ENCODE peak calls at places on chromosomes 3 and 15, in ten cellular contexts. W is pancreas, R is fibroblast of lung, S is right atrium auricular region, Z is tibial artery, A is uterus, I is psoas muscle, M is IMR-90, G is AG04449, Q is brain microvascular endothelial cell. L is an unnamed sample.

GRCh38 chr3:115436767-115437301 is 186.5 kb upstream of the GAP43 start:
- DNase-seq in I (peak), W (no peak), A (no peak), Q (peak), G (peak), S (no peak), M (peak), R (peak), Z (no peak), L (peak)

GRCh38 chr3:24128195-24129005 is 183.3 kb downstream of the NR1D2 start:
- DNase-seq in S (no peak), M (peak), I (no peak), R (peak), W (no peak), A (peak), Q (no peak), G (no peak), Z (no peak), L (peak)

GRCh38 chr15:60757831-60758570 is 279.1 kb upstream of the ICE2 start:
- DNase-seq in M (no peak), W (peak), R (no peak), S (no peak), Q (no peak), A (peak), G (no peak), Z (no peak), I (no peak), L (no peak)

GRCh38 chr15:39589815-39590644 is 9.2 kb downstream of the THBS1 start:
- DNase-seq in W (no peak), A (no peak), S (no peak), M (peak), R (no peak), Z (no peak), Q (no peak), G (peak), I (no peak), L (no peak)

GRCh38 chr15:80660114-80660513 is 35.0 kb upstream of the ABHD17C start:
- DNase-seq in M (peak), W (peak), S (no peak), R (peak), I (no peak), Z (no peak), Q (peak), A (no peak), G (no peak), L (no peak)

GRCh38 chr3:122668930-122669730 is 11.5 kb upstream of the PARP14 start:
- DNase-seq in Q (peak), S (no peak), A (no peak), G (peak), M (peak), W (no peak), R (peak), Z (no peak), I (no peak), L (peak)

GRCh38 chr3:177371903-177372302 is 174.6 kb upstream of the TBL1XR1 start:
- DNase-seq in S (no peak), Q (no peak), I (no peak), G (no peak), M (no peak), A (no peak), R (no peak), Z (no peak), W (no peak), L (no peak)

GRCh38 chr15:69748700-69749099 is 296.1 kb downstream of the RPLP1 start:
- DNase-seq in I (no peak), R (no peak), S (no peak), W (no peak), A (no peak), Z (no peak), Q (no peak), M (no peak), G (no peak), L (no peak)

GRCh38 chr3:64321747-64322146 is 96.5 kb upstream of the PRICKLE2 start:
- DNase-seq in M (peak), W (no peak), R (peak), G (no peak), Q (peak), A (no peak), Z (no peak), S (no peak), I (no peak), L (peak)

GRCh38 chr15:73697033-73697467 is 12.9 kb downstream of the CD276 start:
- DNase-seq in G (peak), M (peak), A (peak), Z (peak), Q (peak), S (peak), I (peak), W (peak), R (peak), L (peak)

GRCh38 chr3:109188726-109189125 is 52.2 kb downstream of the C3orf85 start:
- DNase-seq in G (no peak), Q (no peak), S (no peak), I (no peak), Z (no peak), W (no peak), A (no peak), R (no peak), M (no peak), L (no peak)

GRCh38 chr15:70051948-70052633 is 45.6 kb downstream of the TLE3 start:
- DNase-seq in I (no peak), G (no peak), S (no peak), M (no peak), Q (no peak), W (no peak), R (no peak), Z (peak), A (peak), L (no peak)

GRCh38 chr3:58004972-58005371 is 3.2 kb upstream of the FLNB start:
- DNase-seq in R (peak), M (peak), S (no peak), Q (peak), W (no peak), G (peak), A (no peak), Z (no peak), I (no peak), L (no peak)

GRCh38 chr3:61073532-61073931 is 177.7 kb downstream of the FHIT start:
- DNase-seq in I (no peak), W (no peak), M (no peak), S (no peak), G (no peak), A (no peak), R (no peak), Z (no peak), Q (no peak), L (no peak)

GRCh38 chr3:57079221-57079831 is 18.9 kb downstream of the SPATA12 start:
- DNase-seq in Z (peak), I (peak), M (no peak), A (peak), G (no peak), W (peak), R (peak), S (no peak), Q (no peak), L (no peak)

GRCh38 chr15:56978898-56979662 is 60.6 kb downstream of the TCF12 start:
- DNase-seq in M (peak), S (no peak), Z (no peak), W (no peak), G (peak), R (peak), Q (peak), A (no peak), I (no peak), L (no peak)

GRCh38 chr3:197820550-197821335 is 29.7 kb downstream of the LRCH3 start:
- DNase-seq in S (no peak), R (no peak), Z (no peak), I (no peak), A (no peak), G (no peak), W (no peak), M (no peak), Q (no peak), L (no peak)

GRCh38 chr3:187519428-187519890 is 150.7 kb downstream of the SST start:
- DNase-seq in Q (no peak), G (peak), Z (no peak), I (no peak), R (peak), S (no peak), M (no peak), W (no peak), A (no peak), L (no peak)

GRCh38 chr15:98764296-98764695 is 116.0 kb downstream of the IGF1R start:
- DNase-seq in I (no peak), R (no peak), A (no peak), S (no peak), G (no peak), Z (no peak), Q (no peak), M (no peak), W (no peak), L (no peak)

GRCh38 chr3:54138937-54139547 is 16.7 kb downstream of the CACNA2D3 start:
- DNase-seq in Z (no peak), W (no peak), Q (no peak), A (no peak), G (no peak), M (no peak), R (no peak), S (no peak), I (no peak), L (no peak)

GRCh38 chr3:61885414-61885813 is 324.0 kb downstream of the PTPRG start:
- DNase-seq in W (no peak), I (no peak), Q (no peak), M (no peak), G (no peak), Z (no peak), R (no peak), A (no peak), S (no peak), L (no peak)

GRCh38 chr3:38004415-38005075 is 14.0 kb downstream of the VILL start:
- DNase-seq in R (peak), Q (peak), W (peak), S (peak), G (no peak), M (peak), A (peak), Z (peak), I (peak), L (no peak)

GRCh38 chr15:59688888-59689625 is at the start of gene BNIP2:
- DNase-seq in G (peak), W (peak), R (peak), S (peak), Z (peak), I (peak), Q (peak), A (peak), M (peak), L (peak)
- TF ChIP-seq CTCF in G (no peak), W (no peak), R (no peak), S (no peak), Z (no peak), I (no peak), Q (no peak), A (peak), M (no peak), L (no peak)

DNA sequence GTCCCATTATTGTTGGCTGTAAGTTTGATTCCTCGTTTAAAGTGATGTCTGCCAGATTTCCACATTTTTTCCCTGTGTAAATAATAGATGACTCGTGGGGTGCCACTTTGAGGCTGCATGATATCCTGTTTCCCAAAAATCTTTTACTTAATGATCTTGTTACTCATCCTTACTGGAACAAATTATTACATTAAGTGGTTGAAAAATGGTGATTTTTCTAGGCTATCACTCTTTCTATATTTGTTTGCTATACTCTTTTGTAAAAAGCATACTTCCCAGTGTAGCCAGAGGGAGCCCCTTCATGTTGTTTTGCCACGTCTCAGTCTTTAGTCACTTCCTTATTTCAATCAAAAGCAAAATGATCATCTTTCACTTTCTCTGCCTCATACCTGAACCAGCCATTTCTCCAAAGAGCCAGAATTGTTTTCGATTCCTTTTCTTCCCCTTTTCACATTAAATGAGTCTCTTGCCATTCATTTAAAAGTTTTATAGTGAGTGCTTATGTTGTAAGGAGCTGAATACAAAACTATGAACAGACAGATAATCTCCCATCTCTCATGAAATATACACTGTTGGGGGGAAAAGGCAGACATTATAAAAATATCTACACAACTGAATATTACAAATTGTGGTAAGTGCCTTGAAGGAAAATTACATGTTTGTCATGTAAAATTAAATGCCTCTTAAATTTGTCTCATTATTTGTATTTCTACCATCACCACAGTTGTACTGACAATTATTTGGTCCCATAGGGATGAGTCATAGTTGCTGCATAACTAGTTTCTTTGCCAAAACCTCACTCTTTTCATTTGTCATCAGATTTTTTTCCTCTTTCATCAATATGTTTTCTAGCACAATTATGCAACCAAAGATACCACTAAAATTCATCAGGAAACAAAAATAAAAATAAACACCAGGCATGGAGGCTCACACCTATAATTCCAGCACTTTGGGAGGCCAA is 41.5 kb downstream of the ADGRG7 start:
- DNase-seq in W (no peak), Q (peak), A (no peak), G (no peak), R (peak), I (no peak), S (no peak), Z (peak), M (peak), L (no peak)
- H3K4me3 ChIP-seq in W (no peak), Q (peak), A (no peak), G (no peak), R (no peak), I (no peak), S (no peak), Z (no peak), M (no peak), L (no peak)

DNA sequence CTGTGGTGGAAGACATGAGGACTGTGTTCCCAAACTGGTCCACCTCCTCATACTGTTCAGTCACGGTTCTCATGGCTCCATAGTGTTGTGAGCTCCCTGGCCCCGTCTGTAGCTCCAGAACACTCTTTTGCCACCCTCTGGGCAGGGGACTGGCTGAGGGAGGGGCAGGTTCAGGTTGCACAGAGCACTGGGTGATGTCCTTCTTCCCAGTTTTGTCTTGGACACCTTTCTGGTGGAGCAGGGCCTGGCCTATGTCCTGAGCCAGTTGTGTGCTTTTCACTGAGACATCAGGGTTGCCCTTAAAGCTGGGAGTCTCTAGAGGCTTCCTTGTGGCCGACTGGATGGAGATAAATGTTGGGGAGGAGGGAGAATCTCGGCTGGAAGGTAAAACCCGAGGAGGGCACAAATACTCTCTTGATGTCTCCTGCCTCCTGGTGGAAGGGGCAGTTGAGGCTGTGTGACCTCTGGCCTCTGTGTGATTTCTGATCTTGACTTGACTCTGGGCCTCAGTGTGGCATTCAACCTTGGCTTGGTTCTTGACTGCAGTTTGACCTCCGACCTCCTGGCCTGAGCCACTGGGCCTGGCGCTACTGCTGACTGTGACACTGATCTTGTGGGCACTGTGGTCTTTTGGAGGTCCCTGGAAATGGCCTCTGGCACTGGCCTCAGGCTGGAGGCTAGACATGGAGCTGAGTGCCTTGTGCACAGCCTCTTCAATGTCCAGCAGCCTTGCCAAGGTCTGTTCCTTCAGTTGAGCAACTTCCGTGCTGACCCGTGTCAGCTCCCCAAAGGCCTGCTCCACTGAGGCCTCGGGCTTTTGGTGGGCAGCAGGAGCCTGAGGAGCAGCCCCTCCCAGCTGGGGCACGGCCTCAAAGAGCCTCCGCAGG is 8.1 kb downstream of the XIRP1 start:
- DNase-seq in I (no peak), G (no peak), Q (no peak), R (no peak), Z (no peak), M (no peak), W (peak), S (no peak), A (no peak), L (no peak)
- TF ChIP-seq CTCF in I (no peak), G (no peak), Q (peak), R (no peak), Z (no peak), M (no peak), W (no peak), S (no peak), A (no peak), L (no peak)

GRCh38 chr3:74617786-74618185 is 3.3 kb upstream of the CNTN3 start:
- DNase-seq in Q (no peak), W (no peak), M (no peak), G (no peak), S (no peak), Z (no peak), R (no peak), A (no peak), I (no peak), L (no peak)

GRCh38 chr3:74613566-74613965 is 893 bp downstream of the CNTN3 start:
- DNase-seq in I (no peak), M (peak), A (no peak), W (peak), G (no peak), Q (no peak), Z (no peak), S (no peak), R (no peak), L (no peak)

GRCh38 chr3:74613060-74613459 is 1.4 kb downstream of the CNTN3 start:
- DNase-seq in G (no peak), A (no peak), W (no peak), M (peak), Q (no peak), R (peak), Z (no peak), S (no peak), I (no peak), L (no peak)

DNA sequence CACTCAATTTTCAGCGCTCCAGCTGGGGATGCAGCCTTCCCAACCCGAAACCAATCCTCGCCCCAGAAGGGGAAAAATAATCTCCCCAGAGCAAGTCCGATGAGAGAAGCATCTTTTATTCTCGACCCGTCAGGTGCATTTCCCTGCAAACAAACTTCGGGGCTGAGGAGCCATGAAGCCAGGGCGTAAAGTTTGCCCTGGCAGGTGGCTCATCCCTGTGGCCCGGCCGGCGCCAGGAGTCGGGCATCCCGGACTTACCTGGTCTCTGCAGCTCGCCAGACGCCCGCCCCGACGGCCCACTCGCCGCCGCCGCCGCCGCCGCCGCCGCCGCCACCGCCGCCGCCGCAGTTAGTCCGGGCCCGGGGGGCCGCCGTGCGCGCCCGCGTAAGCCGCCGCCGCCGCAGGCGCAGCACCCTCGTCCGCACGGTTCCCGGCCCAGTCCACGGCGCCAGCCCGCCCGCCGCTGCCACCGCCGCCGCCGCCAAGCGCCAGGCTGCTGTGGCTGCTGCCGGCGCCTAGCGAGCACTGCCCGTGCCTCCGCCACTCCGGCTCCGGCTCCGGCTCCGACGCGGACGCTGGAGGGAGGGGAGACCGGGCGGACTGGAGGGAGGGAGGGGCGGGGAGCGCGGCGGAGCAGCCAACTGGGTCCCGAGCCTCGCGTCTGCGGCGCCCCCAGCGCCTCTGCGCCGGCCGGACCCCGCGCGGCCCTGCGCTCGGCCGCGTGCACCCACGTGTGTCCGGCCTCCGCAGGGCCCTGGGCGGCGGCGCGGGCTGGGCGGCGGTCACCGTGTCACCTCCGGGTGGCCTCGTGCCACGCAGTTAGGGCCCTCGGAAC is at the start of gene CNTN3:
- DNase-seq in M (peak), Q (no peak), A (no peak), I (peak), W (peak), G (no peak), S (no peak), R (peak), Z (no peak), L (no peak)
- H3K4me3 ChIP-seq in M (peak), Q (peak), A (no peak), I (peak), W (peak), G (peak), S (peak), R (peak), Z (peak), L (peak)

GRCh38 chr3:10392244-10392643 is 71.3 kb upstream of the SEC13 start:
- DNase-seq in S (no peak), M (no peak), Q (no peak), I (no peak), Z (no peak), W (no peak), R (no peak), G (no peak), A (no peak), L (no peak)
- TF ChIP-seq CTCF in S (no peak), M (peak), Q (peak), I (no peak), Z (no peak), W (no peak), R (peak), G (peak), A (no peak), L (peak)